ENCODE peak calls at places on chromosomes 3 and 15, in seven cellular contexts. G, E, N, P, A, I and V are unnamed samples.
A peak's percentile ranks its signal among the peaks of the same experiment; 100 is the strongest.

GRCh38 chr3:60948488-60948887 is 302.8 kb downstream of the FHIT start:
- DNase-seq in G (no peak), E (peak; percentile 11), N (no peak), P (no peak), A (no peak), I (no peak), V (no peak)

GRCh38 chr15:78088773-78089080 is 3.6 kb upstream of the SH2D7 start:
- DNase-seq in G (no peak), E (no peak), N (no peak), P (no peak), A (no peak), I (no peak), V (no peak)

GRCh38 chr3:188084751-188085595 is 69.0 kb upstream of the LPP start:
- DNase-seq in G (no peak), E (no peak), N (no peak), P (no peak), A (no peak), I (no peak), V (no peak)

GRCh38 chr3:186921578-186921977 is 8.7 kb upstream of the ST6GAL1 start:
- DNase-seq in G (no peak), E (no peak), N (no peak), P (no peak), A (no peak), I (no peak), V (no peak)

GRCh38 chr3:15499536-15499935 is 22.0 kb downstream of the COLQ start:
- DNase-seq in G (no peak), E (peak; percentile 26), N (no peak), P (no peak), A (no peak), I (no peak), V (no peak)

GRCh38 chr3:57152761-57153160 is 12.4 kb downstream of the IL17RD start:
- DNase-seq in G (no peak), E (no peak), N (no peak), P (no peak), A (no peak), I (no peak), V (no peak)

GRCh38 chr15:82571722-82572222 is 31.5 kb upstream of the RPS17 start:
- DNase-seq in G (no peak), E (peak; percentile 74), N (peak; percentile 88), P (no peak), A (no peak), I (no peak), V (no peak)

GRCh38 chr3:190442240-190442639 is 7.5 kb downstream of the TMEM207 start:
- DNase-seq in G (no peak), E (no peak), N (no peak), P (no peak), A (no peak), I (no peak), V (no peak)

GRCh38 chr15:100057281-100057680 is 284.5 kb downstream of the ADAMTS17 start:
- DNase-seq in G (no peak), E (no peak), N (no peak), P (no peak), A (no peak), I (no peak), V (no peak)

GRCh38 chr15:63246691-63247464 is 30.5 kb upstream of the APH1B start:
- DNase-seq in G (no peak), E (peak; percentile 92), N (no peak), P (no peak), A (no peak), I (no peak), V (peak; percentile 59)

GRCh38 chr3:136343873-136344281 is 93.7 kb downstream of the PCCB start:
- DNase-seq in G (no peak), E (peak; percentile 98), N (peak; percentile 11), P (peak; percentile 80), A (no peak), I (no peak), V (no peak)

GRCh38 chr3:184914628-184915027 is 102.7 kb downstream of the VPS8 start:
- DNase-seq in G (no peak), E (no peak), N (no peak), P (no peak), A (no peak), I (no peak), V (no peak)

GRCh38 chr3:33980252-33980651 is 181.8 kb downstream of the PDCD6IP start:
- DNase-seq in G (no peak), E (peak; percentile 29), N (no peak), P (peak; percentile 29), A (no peak), I (no peak), V (no peak)

GRCh38 chr3:192812736-192813383 is 85.5 kb upstream of the FGF12 start:
- DNase-seq in G (no peak), E (peak; percentile 78), N (peak; percentile 91), P (no peak), A (peak; percentile 45), I (no peak), V (no peak)

GRCh38 chr15:101386006-101386405 is 91.0 kb upstream of the SNRPA1 start:
- DNase-seq in G (no peak), E (no peak), N (no peak), P (no peak), A (no peak), I (no peak), V (no peak)

GRCh38 chr3:187669675-187670504 is at the start of gene SST:
- DNase-seq in G (no peak), E (peak; percentile 61), N (no peak), P (no peak), A (peak; percentile 46), I (no peak), V (no peak)

GRCh38 chr15:53447742-53448141 is 311.7 kb downstream of the WDR72 start:
- DNase-seq in G (no peak), E (no peak), N (no peak), P (no peak), A (no peak), I (no peak), V (no peak)

GRCh38 chr3:59654120-59654952 is 604.5 kb upstream of the CFAP20DC start:
- DNase-seq in G (no peak), E (no peak), N (peak; percentile 31), P (no peak), A (no peak), I (no peak), V (no peak)

GRCh38 chr15:80977627-80978036 is 12.0 kb downstream of the MESD start:
- DNase-seq in G (peak; percentile 33), E (peak; percentile 51), N (peak; percentile 83), P (no peak), A (peak; percentile 48), I (no peak), V (no peak)

GRCh38 chr15:39668457-39668856 is 87.6 kb downstream of the THBS1 start:
- DNase-seq in G (no peak), E (no peak), N (no peak), P (no peak), A (no peak), I (no peak), V (no peak)

GRCh38 chr3:45942051-45942825 is 1.0 kb upstream of the CXCR6 start:
- DNase-seq in G (no peak), E (peak; percentile 13), N (no peak), P (peak; percentile 76), A (no peak), I (no peak), V (no peak)

GRCh38 chr3:11553436-11554235 is 90.1 kb downstream of the VGLL4 start:
- DNase-seq in G (no peak), E (peak; percentile 40), N (no peak), P (peak; percentile 81), A (no peak), I (no peak), V (no peak)

GRCh38 chr15:74847462-74847861 is 4.5 kb upstream of the ULK3 start:
- DNase-seq in G (no peak), E (no peak), N (no peak), P (no peak), A (no peak), I (no peak), V (no peak)